ENCODE peak calls at places on chromosome 20, in six cellular contexts. X, U, S, M, A and Z are unnamed samples.

GRCh38 chr20:25484911-25485511 is 77.5 kb downstream of the GINS1 start:
- DNase-seq in X (no peak), U (no peak), S (no peak), M (no peak), A (no peak), Z (no peak)

GRCh38 chr20:62499758-62500236 is 24.0 kb upstream of the GATA5 start:
- DNase-seq in X (no peak), U (no peak), S (no peak), M (no peak), A (no peak), Z (no peak)

GRCh38 chr20:19260412-19261090 is 48.1 kb downstream of the SLC24A3 start:
- DNase-seq in X (no peak), U (no peak), S (no peak), M (no peak), A (no peak), Z (no peak)

GRCh38 chr20:51014797-51015722 is 7.8 kb downstream of the KCNG1 start:
- DNase-seq in X (peak; percentile 73), U (no peak), S (peak; percentile 84), M (no peak), A (peak; percentile 65), Z (peak; percentile 49)

GRCh38 chr20:3797592-3798404 is 1.7 kb downstream of the CDC25B start:
- DNase-seq in X (peak; percentile 67), U (no peak), S (no peak), M (no peak), A (peak; percentile 73), Z (peak; percentile 56)

GRCh38 chr20:33165416-33166055 is 2.4 kb upstream of the BPIFA2 start:
- DNase-seq in X (no peak), U (no peak), S (no peak), M (no peak), A (no peak), Z (no peak)

GRCh38 chr20:10540636-10541493 is 105.8 kb downstream of the SLX4IP start:
- DNase-seq in X (peak; percentile 94), U (no peak), S (peak; percentile 8), M (no peak), A (no peak), Z (no peak)

GRCh38 chr20:39874049-39874893 is 814.8 kb downstream of the MAFB start:
- DNase-seq in X (peak; percentile 89), U (no peak), S (peak; percentile 41), M (peak; percentile 68), A (peak; percentile 75), Z (peak; percentile 34)

GRCh38 chr20:7855545-7855944 is 84.7 kb downstream of the HAO1 start:
- DNase-seq in X (no peak), U (no peak), S (peak; percentile 5), M (no peak), A (no peak), Z (no peak)

GRCh38 chr20:46289416-46289815 is 18.9 kb downstream of the CDH22 start:
- DNase-seq in X (no peak), U (no peak), S (no peak), M (no peak), A (no peak), Z (no peak)

GRCh38 chr20:32037929-32038328 is 14.1 kb upstream of the HCK start:
- DNase-seq in X (peak; percentile 59), U (no peak), S (no peak), M (no peak), A (no peak), Z (no peak)

GRCh38 chr20:17856024-17856564 is 112.5 kb downstream of the SNX5 start:
- DNase-seq in X (peak; percentile 28), U (no peak), S (peak; percentile 28), M (peak; percentile 52), A (peak; percentile 69), Z (no peak)

GRCh38 chr20:59723607-59724456 is 119.5 kb downstream of the PHACTR3 start:
- DNase-seq in X (no peak), U (no peak), S (no peak), M (no peak), A (no peak), Z (no peak)